ENCODE peak calls at places on chromosomes 6 and 20, in four cellular contexts. Q is HCT116, N is NT2/D1, V is ovary. L is an unnamed sample. For H3K4me1, the result is how much of the 10 kb centered on the place peaks cover.

GRCh38 chr6:113464959-113465358 is 392.2 kb upstream of the MARCKS start:
- DNase-seq in Q (peak), N (no peak), V (no peak), L (no peak)

GRCh38 chr20:52192296-52193007 is 873 bp upstream of the ZFP64 start:
- DNase-seq in Q (peak), N (peak), V (no peak), L (no peak)

GRCh38 chr6:169589293-169589692 is 112.5 kb downstream of the WDR27 start:
- DNase-seq in Q (no peak), N (no peak), V (no peak), L (no peak)

GRCh38 chr6:11140061-11140460 is 28.5 kb upstream of the ERVFRD-1 start:
- DNase-seq in Q (no peak), N (no peak), V (no peak), L (no peak)

GRCh38 chr6:162140453-162140852 is 587.1 kb downstream of the PRKN start:
- DNase-seq in Q (no peak), N (no peak), V (no peak), L (no peak)

GRCh38 chr6:127177030-127177928 is 58.8 kb downstream of the RSPO3 start:
- DNase-seq in Q (no peak), N (no peak), V (no peak), L (no peak)

GRCh38 chr6:72261554-72261953 is 360.3 kb upstream of the KCNQ5 start:
- DNase-seq in Q (no peak), N (no peak), V (no peak), L (no peak)

GRCh38 chr20:57389695-57390603 is 1.2 kb upstream of the RBM38 start:
- DNase-seq in Q (no peak), N (no peak), V (peak), L (no peak)

GRCh38 chr6:99019341-99019740 is 71.6 kb upstream of the FBXL4 start:
- DNase-seq in Q (no peak), N (no peak), V (no peak), L (no peak)

GRCh38 chr6:45255434-45255833 is 72.7 kb upstream of the RUNX2 start:
- DNase-seq in Q (no peak), N (no peak), V (no peak), L (no peak)

GRCh38 chr20:62606551-62607201 is 35.6 kb upstream of the SLCO4A1 start:
- DNase-seq in Q (no peak), N (no peak), V (peak), L (no peak)

GRCh38 chr20:19786311-19786710 is 28.3 kb downstream of the RIN2 start:
- DNase-seq in Q (no peak), N (no peak), V (no peak), L (peak)

GRCh38 chr6:169955796-169956493 is 204.5 kb downstream of the ERMARD start:
- DNase-seq in Q (no peak), N (no peak), V (no peak), L (no peak)

GRCh38 chr6:170084166-170084730 is 206.6 kb downstream of the DLL1 start:
- DNase-seq in Q (no peak), N (no peak), V (no peak), L (no peak)

GRCh38 chr6:33815854-33816253 is 12.1 kb upstream of the MLN start:
- DNase-seq in Q (peak), N (no peak), V (no peak), L (peak)

GRCh38 chr6:135334169-135334568 is 153.1 kb downstream of the MYB start:
- DNase-seq in Q (no peak), N (no peak), V (no peak), L (no peak)

GRCh38 chr6:67680297-67680932 is 954.7 kb upstream of the ADGRB3 start:
- DNase-seq in Q (no peak), N (no peak), V (no peak), L (no peak)

GRCh38 chr6:129317931-129318820 is 391.8 kb downstream of the ARHGAP18 start:
- DNase-seq in Q (no peak), N (peak), V (no peak), L (no peak)

GRCh38 chr20:37816003-37816402 is 86.9 kb upstream of the VSTM2L start:
- DNase-seq in Q (no peak), N (peak), V (no peak), L (no peak)

GRCh38 chr20:12207875-12208274 is 290.2 kb downstream of the BTBD3 start:
- DNase-seq in Q (peak), N (peak), V (no peak), L (peak)

GRCh38 chr20:39855799-39856198 is 833.2 kb downstream of the MAFB start:
- DNase-seq in Q (no peak), N (no peak), V (no peak), L (no peak)

GRCh38 chr6:161833099-161833860 is 559.4 kb upstream of the AGPAT4 start:
- DNase-seq in Q (no peak), N (no peak), V (no peak), L (no peak)

GRCh38 chr6:135423649-135424128 is 73.9 kb downstream of the AHI1 start:
- DNase-seq in Q (peak), N (no peak), V (no peak), L (peak)

GRCh38 chr20:848218-848617 is 14.7 kb downstream of the FAM110A start:
- DNase-seq in Q (no peak), N (no peak), V (no peak), L (no peak)

GRCh38 chr20:57598491-57598890 is 21.7 kb downstream of the ZBP1 start:
- DNase-seq in Q (no peak), N (no peak), V (no peak), L (no peak)

GRCh38 chr6:139395891-139396299 is 21.4 kb upstream of the CITED2 start:
- DNase-seq in Q (no peak), N (peak), V (no peak), L (no peak)

GRCh38 chr6:24755284-24755683 is 19.5 kb upstream of the GMNN start:
- DNase-seq in Q (no peak), N (no peak), V (no peak), L (no peak)

GRCh38 chr6:137652961-137653697 is 158.9 kb upstream of the OLIG3 start:
- DNase-seq in Q (no peak), N (no peak), V (no peak), L (no peak)

DNA sequence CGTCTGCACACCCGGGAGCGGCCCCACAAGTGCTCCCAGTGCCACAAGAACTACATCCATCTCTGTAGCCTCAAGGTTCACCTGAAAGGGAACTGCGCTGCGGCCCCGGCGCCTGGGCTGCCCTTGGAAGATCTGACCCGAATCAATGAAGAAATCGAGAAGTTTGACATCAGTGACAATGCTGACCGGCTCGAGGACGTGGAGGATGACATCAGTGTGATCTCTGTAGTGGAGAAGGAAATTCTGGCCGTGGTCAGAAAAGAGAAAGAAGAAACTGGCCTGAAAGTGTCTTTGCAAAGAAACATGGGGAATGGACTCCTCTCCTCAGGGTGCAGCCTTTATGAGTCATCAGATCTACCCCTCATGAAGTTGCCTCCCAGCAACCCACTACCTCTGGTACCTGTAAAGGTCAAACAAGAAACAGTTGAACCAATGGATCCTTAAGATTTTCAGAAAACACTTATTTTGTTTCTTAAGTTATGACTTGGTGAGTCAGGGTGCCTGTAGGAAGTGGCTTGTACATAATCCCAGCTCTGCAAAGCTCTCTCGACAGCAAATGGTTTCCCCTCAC is 21.0 kb downstream of the PRDM1 start:
- DNase-seq in Q (no peak), N (no peak), V (no peak), L (no peak)
- H3K4me1 ChIP-seq in Q (under half), N (under half), V (under half), L (under half)

GRCh38 chr6:107786179-107786578 is 37.9 kb downstream of the SCML4 start:
- DNase-seq in Q (no peak), N (no peak), V (no peak), L (no peak)
- H3K4me1 ChIP-seq in Q (under half), N (under half), V (under half), L (under half)

GRCh38 chr20:50270569-50270968 is 79.9 kb downstream of the CEBPB start:
- DNase-seq in Q (no peak), N (no peak), V (no peak), L (no peak)

GRCh38 chr20:50269111-50270033 is 78.7 kb downstream of the CEBPB start:
- DNase-seq in Q (no peak), N (no peak), V (no peak), L (no peak)

GRCh38 chr20:50271201-50271600 is 80.6 kb downstream of the CEBPB start:
- DNase-seq in Q (no peak), N (no peak), V (no peak), L (no peak)

GRCh38 chr20:50271674-50272412 is 81.2 kb downstream of the CEBPB start:
- DNase-seq in Q (no peak), N (no peak), V (no peak), L (no peak)

DNA sequence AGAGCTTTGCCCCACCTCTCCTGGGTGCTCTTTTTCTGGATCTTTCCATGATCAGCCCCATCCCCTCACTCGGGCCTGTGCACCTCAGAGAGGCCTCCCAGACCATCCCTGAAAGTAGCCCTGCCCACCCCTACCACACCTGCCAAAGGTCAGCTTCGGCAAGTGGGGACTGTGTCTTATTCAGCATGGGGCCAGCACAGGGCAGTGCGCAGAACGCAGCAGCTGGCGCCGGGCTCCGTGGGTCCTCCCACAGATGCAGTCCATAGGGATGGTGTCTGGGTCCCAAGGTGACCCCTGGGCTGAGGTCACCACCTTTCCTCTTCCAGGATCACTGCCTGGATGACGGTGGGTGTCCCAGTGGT is 79.4 kb downstream of the CEBPB start:
- DNase-seq in Q (no peak), N (no peak), V (no peak), L (no peak)
- H3K4me1 ChIP-seq in Q (under half), N (under half), V (under half), L (under half)

GRCh38 chr6:52570291-52570700 is 6.6 kb downstream of the TRAM2 start:
- DNase-seq in Q (no peak), N (no peak), V (peak), L (no peak)

GRCh38 chr6:52572536-52572935 is 4.3 kb downstream of the TRAM2 start:
- DNase-seq in Q (no peak), N (no peak), V (no peak), L (no peak)

GRCh38 chr6:52568320-52568719 is 8.5 kb downstream of the TRAM2 start:
- DNase-seq in Q (no peak), N (no peak), V (no peak), L (no peak)

GRCh38 chr6:52573295-52573694 is 3.6 kb downstream of the TRAM2 start:
- DNase-seq in Q (no peak), N (no peak), V (no peak), L (no peak)

GRCh38 chr6:52571099-52571755 is 5.6 kb downstream of the TRAM2 start:
- DNase-seq in Q (no peak), N (no peak), V (no peak), L (no peak)
- H3K4me1 ChIP-seq in Q (under half), N (under half), V (under half), L (half or more)